ENCODE peak calls at places on chromosomes 2 and 18, in eight cellular contexts. One of them, this sample, is unnamed.

GRCh38 chr18:23568265-23568664 is 18.0 kb downstream of the NPC1 start:
- DNase-seq in left ventricle myocardium inferior: no peak
- DNase-seq in fibroblast of pulmonary artery: no peak
- DNase-seq in thoracic aorta: no peak
- DNase-seq in fibroblast of the aortic adventitia: no peak
- DNase-seq in Peyer's patch: no peak
- DNase-seq in HCT116: no peak
- DNase-seq in epithelial cell of esophagus: no peak
- DNase-seq in this sample: no peak

GRCh38 chr2:226130192-226130591 is 669.4 kb downstream of the IRS1 start:
- DNase-seq in epithelial cell of esophagus: peak
- DNase-seq in thoracic aorta: no peak
- DNase-seq in fibroblast of the aortic adventitia: peak
- DNase-seq in fibroblast of pulmonary artery: peak
- DNase-seq in left ventricle myocardium inferior: no peak
- DNase-seq in HCT116: no peak
- DNase-seq in Peyer's patch: no peak
- DNase-seq in this sample: no peak

GRCh38 chr2:54572262-54572635 is 116.1 kb downstream of the SPTBN1 start:
- DNase-seq in left ventricle myocardium inferior: no peak
- DNase-seq in Peyer's patch: no peak
- DNase-seq in HCT116: no peak
- DNase-seq in thoracic aorta: no peak
- DNase-seq in fibroblast of pulmonary artery: peak
- DNase-seq in fibroblast of the aortic adventitia: peak
- DNase-seq in epithelial cell of esophagus: peak
- DNase-seq in this sample: no peak

GRCh38 chr2:237309416-237309815 is 104.5 kb downstream of the COL6A3 start:
- DNase-seq in Peyer's patch: no peak
- DNase-seq in left ventricle myocardium inferior: no peak
- DNase-seq in fibroblast of the aortic adventitia: peak
- DNase-seq in epithelial cell of esophagus: peak
- DNase-seq in fibroblast of pulmonary artery: no peak
- DNase-seq in HCT116: no peak
- DNase-seq in thoracic aorta: no peak
- DNase-seq in this sample: no peak

GRCh38 chr2:62999905-63000304 is 50.7 kb upstream of the OTX1 start:
- DNase-seq in Peyer's patch: no peak
- DNase-seq in epithelial cell of esophagus: peak
- DNase-seq in HCT116: no peak
- DNase-seq in fibroblast of the aortic adventitia: peak
- DNase-seq in left ventricle myocardium inferior: peak
- DNase-seq in fibroblast of pulmonary artery: peak
- DNase-seq in thoracic aorta: peak
- DNase-seq in this sample: no peak

GRCh38 chr2:48323146-48323545 is 206.8 kb upstream of the STON1 start:
- DNase-seq in epithelial cell of esophagus: no peak
- DNase-seq in Peyer's patch: no peak
- DNase-seq in fibroblast of the aortic adventitia: no peak
- DNase-seq in left ventricle myocardium inferior: no peak
- DNase-seq in fibroblast of pulmonary artery: no peak
- DNase-seq in thoracic aorta: no peak
- DNase-seq in HCT116: no peak
- DNase-seq in this sample: no peak

GRCh38 chr2:197885587-197885986 is 81.2 kb downstream of the PLCL1 start:
- DNase-seq in fibroblast of the aortic adventitia: no peak
- DNase-seq in fibroblast of pulmonary artery: no peak
- DNase-seq in left ventricle myocardium inferior: no peak
- DNase-seq in Peyer's patch: no peak
- DNase-seq in epithelial cell of esophagus: no peak
- DNase-seq in thoracic aorta: no peak
- DNase-seq in HCT116: no peak
- DNase-seq in this sample: no peak

GRCh38 chr2:43611987-43612894 is 16.4 kb upstream of the THADA start:
- DNase-seq in Peyer's patch: peak
- DNase-seq in HCT116: peak
- DNase-seq in left ventricle myocardium inferior: peak
- DNase-seq in thoracic aorta: no peak
- DNase-seq in epithelial cell of esophagus: peak
- DNase-seq in fibroblast of the aortic adventitia: peak
- DNase-seq in fibroblast of pulmonary artery: peak
- DNase-seq in this sample: peak

GRCh38 chr2:216540920-216541319 is 42.3 kb downstream of the RPL37A start:
- DNase-seq in Peyer's patch: no peak
- DNase-seq in HCT116: no peak
- DNase-seq in thoracic aorta: no peak
- DNase-seq in fibroblast of the aortic adventitia: no peak
- DNase-seq in epithelial cell of esophagus: no peak
- DNase-seq in fibroblast of pulmonary artery: no peak
- DNase-seq in left ventricle myocardium inferior: no peak
- DNase-seq in this sample: no peak

GRCh38 chr2:180017764-180018163 is 10.7 kb upstream of the CWC22 start:
- DNase-seq in HCT116: no peak
- DNase-seq in epithelial cell of esophagus: peak
- DNase-seq in left ventricle myocardium inferior: no peak
- DNase-seq in fibroblast of pulmonary artery: peak
- DNase-seq in Peyer's patch: no peak
- DNase-seq in fibroblast of the aortic adventitia: peak
- DNase-seq in thoracic aorta: no peak
- DNase-seq in this sample: no peak

GRCh38 chr2:57973621-57974186 is 72.9 kb upstream of the VRK2 start:
- DNase-seq in fibroblast of pulmonary artery: no peak
- DNase-seq in Peyer's patch: no peak
- DNase-seq in HCT116: no peak
- DNase-seq in left ventricle myocardium inferior: no peak
- DNase-seq in epithelial cell of esophagus: no peak
- DNase-seq in thoracic aorta: no peak
- DNase-seq in fibroblast of the aortic adventitia: no peak
- DNase-seq in this sample: no peak

GRCh38 chr2:32003791-32004190 is 7.0 kb downstream of the MEMO1 start:
- DNase-seq in fibroblast of pulmonary artery: no peak
- DNase-seq in HCT116: no peak
- DNase-seq in epithelial cell of esophagus: peak
- DNase-seq in left ventricle myocardium inferior: no peak
- DNase-seq in thoracic aorta: no peak
- DNase-seq in Peyer's patch: no peak
- DNase-seq in fibroblast of the aortic adventitia: no peak
- DNase-seq in this sample: no peak

GRCh38 chr2:94982661-94983060 is 42.8 kb upstream of the MAL start:
- DNase-seq in epithelial cell of esophagus: peak
- DNase-seq in left ventricle myocardium inferior: no peak
- DNase-seq in fibroblast of pulmonary artery: peak
- DNase-seq in thoracic aorta: no peak
- DNase-seq in fibroblast of the aortic adventitia: no peak
- DNase-seq in Peyer's patch: no peak
- DNase-seq in HCT116: no peak
- DNase-seq in this sample: no peak

GRCh38 chr2:9558948-9559381 is 3.3 kb upstream of the ADAM17 start:
- DNase-seq in fibroblast of pulmonary artery: peak
- DNase-seq in Peyer's patch: no peak
- DNase-seq in fibroblast of the aortic adventitia: peak
- DNase-seq in thoracic aorta: peak
- DNase-seq in left ventricle myocardium inferior: no peak
- DNase-seq in HCT116: no peak
- DNase-seq in epithelial cell of esophagus: peak
- DNase-seq in this sample: no peak

GRCh38 chr18:23593720-23594119 is 7.4 kb upstream of the NPC1 start:
- DNase-seq in epithelial cell of esophagus: peak
- DNase-seq in left ventricle myocardium inferior: no peak
- DNase-seq in fibroblast of pulmonary artery: peak
- DNase-seq in HCT116: no peak
- DNase-seq in thoracic aorta: no peak
- DNase-seq in fibroblast of the aortic adventitia: peak
- DNase-seq in Peyer's patch: no peak
- DNase-seq in this sample: no peak

GRCh38 chr2:53752385-53752784 is 15.2 kb upstream of the CHAC2 start:
- DNase-seq in left ventricle myocardium inferior: no peak
- DNase-seq in HCT116: no peak
- DNase-seq in Peyer's patch: no peak
- DNase-seq in thoracic aorta: no peak
- DNase-seq in fibroblast of pulmonary artery: no peak
- DNase-seq in epithelial cell of esophagus: peak
- DNase-seq in fibroblast of the aortic adventitia: no peak
- DNase-seq in this sample: no peak

GRCh38 chr2:152594022-152594712 is 123.1 kb downstream of the PRPF40A start:
- DNase-seq in fibroblast of the aortic adventitia: no peak
- DNase-seq in fibroblast of pulmonary artery: no peak
- DNase-seq in left ventricle myocardium inferior: no peak
- DNase-seq in epithelial cell of esophagus: peak
- DNase-seq in thoracic aorta: peak
- DNase-seq in HCT116: no peak
- DNase-seq in Peyer's patch: no peak
- DNase-seq in this sample: peak

GRCh38 chr18:13982136-13982535 is 66.8 kb upstream of the MC2R start:
- DNase-seq in left ventricle myocardium inferior: no peak
- DNase-seq in epithelial cell of esophagus: no peak
- DNase-seq in fibroblast of the aortic adventitia: no peak
- DNase-seq in Peyer's patch: no peak
- DNase-seq in thoracic aorta: no peak
- DNase-seq in HCT116: no peak
- DNase-seq in fibroblast of pulmonary artery: no peak
- DNase-seq in this sample: no peak

GRCh38 chr2:157460384-157460837 is 16.5 kb upstream of the CYTIP start:
- DNase-seq in thoracic aorta: no peak
- DNase-seq in epithelial cell of esophagus: peak
- DNase-seq in left ventricle myocardium inferior: no peak
- DNase-seq in fibroblast of pulmonary artery: no peak
- DNase-seq in Peyer's patch: no peak
- DNase-seq in HCT116: no peak
- DNase-seq in fibroblast of the aortic adventitia: no peak
- DNase-seq in this sample: no peak

GRCh38 chr2:10400568-10400977 is 47.6 kb downstream of the ODC1 start:
- DNase-seq in epithelial cell of esophagus: no peak
- DNase-seq in left ventricle myocardium inferior: peak
- DNase-seq in fibroblast of the aortic adventitia: no peak
- DNase-seq in thoracic aorta: no peak
- DNase-seq in Peyer's patch: no peak
- DNase-seq in HCT116: no peak
- DNase-seq in fibroblast of pulmonary artery: no peak
- DNase-seq in this sample: no peak

GRCh38 chr2:152240559-152241231 is 65.1 kb upstream of the STAM2 start:
- DNase-seq in Peyer's patch: no peak
- DNase-seq in epithelial cell of esophagus: peak
- DNase-seq in HCT116: no peak
- DNase-seq in thoracic aorta: no peak
- DNase-seq in left ventricle myocardium inferior: no peak
- DNase-seq in fibroblast of the aortic adventitia: peak
- DNase-seq in fibroblast of pulmonary artery: peak
- DNase-seq in this sample: no peak

GRCh38 chr2:101699191-101699938 is 1.9 kb downstream of the MAP4K4 start:
- DNase-seq in fibroblast of the aortic adventitia: peak
- DNase-seq in fibroblast of pulmonary artery: no peak
- DNase-seq in Peyer's patch: no peak
- DNase-seq in epithelial cell of esophagus: no peak
- DNase-seq in left ventricle myocardium inferior: no peak
- DNase-seq in thoracic aorta: no peak
- DNase-seq in HCT116: no peak
- DNase-seq in this sample: no peak
- H3K4me3 ChIP-seq in fibroblast of the aortic adventitia: peak
- H3K4me3 ChIP-seq in fibroblast of pulmonary artery: peak
- H3K4me3 ChIP-seq in Peyer's patch: peak
- H3K4me3 ChIP-seq in epithelial cell of esophagus: peak
- H3K4me3 ChIP-seq in left ventricle myocardium inferior: peak
- H3K4me3 ChIP-seq in thoracic aorta: peak
- H3K4me3 ChIP-seq in HCT116: peak
- H3K4me3 ChIP-seq in this sample: peak

GRCh38 chr18:76822510-76823165 is at the start of gene ZNF236:
- DNase-seq in fibroblast of the aortic adventitia: peak
- DNase-seq in left ventricle myocardium inferior: peak
- DNase-seq in Peyer's patch: peak
- DNase-seq in fibroblast of pulmonary artery: peak
- DNase-seq in epithelial cell of esophagus: peak
- DNase-seq in HCT116: no peak
- DNase-seq in thoracic aorta: no peak
- DNase-seq in this sample: peak

GRCh38 chr18:76824136-76824676 is 1.8 kb downstream of the ZNF236 start:
- DNase-seq in left ventricle myocardium inferior: no peak
- DNase-seq in Peyer's patch: no peak
- DNase-seq in fibroblast of pulmonary artery: no peak
- DNase-seq in epithelial cell of esophagus: no peak
- DNase-seq in HCT116: no peak
- DNase-seq in thoracic aorta: no peak
- DNase-seq in fibroblast of the aortic adventitia: no peak
- DNase-seq in this sample: no peak

GRCh38 chr18:76823166-76823539 is 796 bp downstream of the ZNF236 start:
- DNase-seq in fibroblast of pulmonary artery: no peak
- DNase-seq in Peyer's patch: no peak
- DNase-seq in fibroblast of the aortic adventitia: no peak
- DNase-seq in HCT116: no peak
- DNase-seq in epithelial cell of esophagus: no peak
- DNase-seq in left ventricle myocardium inferior: no peak
- DNase-seq in thoracic aorta: no peak
- DNase-seq in this sample: no peak

GRCh38 chr18:76824754-76825153 is 2.4 kb downstream of the ZNF236 start:
- DNase-seq in thoracic aorta: no peak
- DNase-seq in epithelial cell of esophagus: no peak
- DNase-seq in fibroblast of pulmonary artery: no peak
- DNase-seq in Peyer's patch: no peak
- DNase-seq in fibroblast of the aortic adventitia: no peak
- DNase-seq in left ventricle myocardium inferior: no peak
- DNase-seq in HCT116: no peak
- DNase-seq in this sample: no peak

GRCh38 chr18:76823574-76823973 is 1.2 kb downstream of the ZNF236 start:
- DNase-seq in epithelial cell of esophagus: peak
- DNase-seq in fibroblast of pulmonary artery: no peak
- DNase-seq in fibroblast of the aortic adventitia: no peak
- DNase-seq in HCT116: no peak
- DNase-seq in Peyer's patch: peak
- DNase-seq in left ventricle myocardium inferior: peak
- DNase-seq in thoracic aorta: no peak
- DNase-seq in this sample: peak
- TF ChIP-seq CTCF in epithelial cell of esophagus: peak
- TF ChIP-seq CTCF in fibroblast of pulmonary artery: peak
- TF ChIP-seq CTCF in fibroblast of the aortic adventitia: peak
- TF ChIP-seq CTCF in HCT116: peak
- TF ChIP-seq CTCF in Peyer's patch: no peak
- TF ChIP-seq CTCF in left ventricle myocardium inferior: no peak
- TF ChIP-seq CTCF in thoracic aorta: no peak
- TF ChIP-seq CTCF in this sample: peak

DNA sequence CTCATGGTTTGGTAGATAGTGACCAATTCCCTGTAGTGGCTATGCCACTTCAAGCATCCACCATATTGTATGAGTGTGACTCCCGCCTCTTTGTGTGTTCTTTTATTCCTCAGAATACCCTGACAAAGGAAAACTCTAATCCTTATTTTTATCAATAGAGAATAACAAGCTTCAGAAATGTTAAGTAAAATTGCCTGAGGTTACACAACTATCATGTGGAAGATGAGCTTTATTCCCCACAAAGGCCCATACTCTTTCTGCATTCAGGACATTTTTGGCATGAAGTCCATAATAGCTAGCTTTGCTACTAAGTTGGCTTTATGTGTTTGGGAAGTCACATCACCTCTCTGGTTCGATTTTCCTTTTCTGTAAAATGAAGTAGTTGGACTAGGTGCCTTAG is 276.8 kb downstream of the PIK3C3 start:
- DNase-seq in Peyer's patch: no peak
- DNase-seq in left ventricle myocardium inferior: no peak
- DNase-seq in HCT116: no peak
- DNase-seq in fibroblast of pulmonary artery: no peak
- DNase-seq in epithelial cell of esophagus: no peak
- DNase-seq in fibroblast of the aortic adventitia: no peak
- DNase-seq in thoracic aorta: no peak
- DNase-seq in this sample: no peak
- H3K4me3 ChIP-seq in Peyer's patch: no peak
- H3K4me3 ChIP-seq in left ventricle myocardium inferior: no peak
- H3K4me3 ChIP-seq in HCT116: no peak
- H3K4me3 ChIP-seq in fibroblast of pulmonary artery: no peak
- H3K4me3 ChIP-seq in epithelial cell of esophagus: no peak
- H3K4me3 ChIP-seq in fibroblast of the aortic adventitia: no peak
- H3K4me3 ChIP-seq in thoracic aorta: no peak
- H3K4me3 ChIP-seq in this sample: no peak

GRCh38 chr18:32545631-32546030 is 74.9 kb upstream of the GAREM1 start:
- DNase-seq in fibroblast of the aortic adventitia: no peak
- DNase-seq in epithelial cell of esophagus: no peak
- DNase-seq in fibroblast of pulmonary artery: no peak
- DNase-seq in Peyer's patch: no peak
- DNase-seq in left ventricle myocardium inferior: no peak
- DNase-seq in thoracic aorta: no peak
- DNase-seq in HCT116: no peak
- DNase-seq in this sample: no peak
- TF ChIP-seq CTCF in fibroblast of the aortic adventitia: no peak
- TF ChIP-seq CTCF in epithelial cell of esophagus: no peak
- TF ChIP-seq CTCF in fibroblast of pulmonary artery: no peak
- TF ChIP-seq CTCF in Peyer's patch: no peak
- TF ChIP-seq CTCF in left ventricle myocardium inferior: no peak
- TF ChIP-seq CTCF in thoracic aorta: no peak
- TF ChIP-seq CTCF in HCT116: no peak
- TF ChIP-seq CTCF in this sample: no peak